ENCODE peak calls at places on chromosomes 3 and 15, in ten cellular contexts. P is immature natural killer cell; S is T1000; I is type B pancreatic cell; N is cardiac fibroblast; X is stimulated activated CD4-positive, alpha-beta T cell treated with anti-CD3 and anti-CD28 coated beads, Interleukin-15, amount 100 ng/mL, for 1 hour; Q is B cell; H is Calu3; L is T-helper 17 cell; M is NCI-H510A treated with DMSO at 0.1 percent for 48 hours. D is an unnamed sample.

GRCh38 chr15:31069360-31070000 is 32.0 kb downstream of the TRPM1 start:
- DNase-seq in P (no peak), S (no peak), I (no peak), N (no peak), X (no peak), Q (no peak), H (no peak), L (no peak), M (no peak), D (no peak)

GRCh38 chr3:49627634-49628033 is 46.5 kb upstream of the APEH start:
- DNase-seq in P (no peak), S (no peak), I (no peak), N (no peak), X (no peak), Q (no peak), H (no peak), L (no peak), M (no peak), D (no peak)

GRCh38 chr3:107064445-107065060 is 312.7 kb upstream of the CCDC54 start:
- DNase-seq in P (peak), S (peak), I (peak), N (peak), X (peak), Q (peak), H (peak), L (no peak), M (peak), D (peak)

GRCh38 chr3:12273045-12273695 is 15.7 kb upstream of the PPARG start:
- DNase-seq in P (no peak), S (no peak), I (no peak), N (no peak), X (no peak), Q (peak), H (no peak), L (no peak), M (no peak), D (no peak)

GRCh38 chr15:38862104-38862503 is 297.5 kb upstream of the RASGRP1 start:
- DNase-seq in P (no peak), S (no peak), I (no peak), N (no peak), X (no peak), Q (no peak), H (no peak), L (no peak), M (no peak), D (no peak)

GRCh38 chr15:40782609-40783227 is 12.9 kb downstream of the C15orf62 start:
- DNase-seq in P (peak), S (no peak), I (peak), N (peak), X (peak), Q (peak), H (peak), L (peak), M (peak), D (peak)

GRCh38 chr3:169173231-169173630 is 490.3 kb downstream of the MECOM start:
- DNase-seq in P (no peak), S (no peak), I (no peak), N (no peak), X (no peak), Q (no peak), H (peak), L (no peak), M (peak), D (no peak)

GRCh38 chr3:115627180-115628074 is 4.1 kb downstream of the GAP43 start:
- DNase-seq in P (no peak), S (no peak), I (no peak), N (no peak), X (no peak), Q (no peak), H (no peak), L (no peak), M (no peak), D (peak)

GRCh38 chr3:8835385-8835784 is 66.0 kb upstream of the OXTR start:
- DNase-seq in P (no peak), S (no peak), I (no peak), N (no peak), X (no peak), Q (no peak), H (no peak), L (no peak), M (no peak), D (no peak)

GRCh38 chr3:139541156-139541897 is 1.8 kb upstream of the RBP1 start:
- DNase-seq in P (no peak), S (no peak), I (no peak), N (no peak), X (no peak), Q (no peak), H (no peak), L (no peak), M (no peak), D (no peak)

D was measured in COR-L47.